ENCODE peak calls at places on chromosomes 16 and 17, in four cellular contexts. I is lower lobe of right lung, Q is mucosa of descending colon, S is H1. U is an unnamed sample.
A peak's percentile ranks its signal among the peaks of the same experiment; 100 is the strongest.

GRCh38 chr17:41645371-41646063 is 21.1 kb upstream of the KRT17 start:
- DNase-seq in I (no peak), Q (no peak), S (no peak), U (peak; percentile 69)

GRCh38 chr16:30990105-30990504 is 5.1 kb downstream of the HSD3B7 start:
- DNase-seq in I (no peak), Q (no peak), S (no peak), U (no peak)

GRCh38 chr16:73339821-73340220 is 291.9 kb upstream of the ZFHX3 start:
- DNase-seq in I (no peak), Q (peak; percentile 6), S (no peak), U (no peak)

GRCh38 chr17:2980211-2980903 is 83.0 kb downstream of the OR1D5 start:
- DNase-seq in I (no peak), Q (no peak), S (no peak), U (no peak)

GRCh38 chr16:12348733-12349704 is 372.5 kb downstream of the SNX29 start:
- DNase-seq in I (no peak), Q (no peak), S (no peak), U (no peak)

GRCh38 chr16:12504312-12504711 is 299.4 kb downstream of the CPPED1 start:
- DNase-seq in I (no peak), Q (no peak), S (no peak), U (no peak)

GRCh38 chr17:30957741-30958140 is 13.1 kb upstream of the RNF135 start:
- DNase-seq in I (no peak), Q (no peak), S (no peak), U (no peak)

GRCh38 chr16:85376292-85377095 is 236.6 kb upstream of the GSE1 start:
- DNase-seq in I (no peak), Q (peak; percentile 70), S (no peak), U (no peak)

GRCh38 chr17:4738136-4739121 is 1.2 kb upstream of the ZMYND15 start:
- DNase-seq in I (peak; percentile 64), Q (peak; percentile 59), S (no peak), U (peak; percentile 85)

GRCh38 chr16:70676571-70677498 is 9.0 kb downstream of the MTSS2 start:
- DNase-seq in I (no peak), Q (no peak), S (no peak), U (no peak)
- H3K36me3 ChIP-seq in I (peaks cover 85% of the 10 kb centered on the region), Q (no peaks in the 10 kb centered on the region), S (no peaks in the 10 kb centered on the region), U (peaks cover 7% of the 10 kb centered on the region)

DNA sequence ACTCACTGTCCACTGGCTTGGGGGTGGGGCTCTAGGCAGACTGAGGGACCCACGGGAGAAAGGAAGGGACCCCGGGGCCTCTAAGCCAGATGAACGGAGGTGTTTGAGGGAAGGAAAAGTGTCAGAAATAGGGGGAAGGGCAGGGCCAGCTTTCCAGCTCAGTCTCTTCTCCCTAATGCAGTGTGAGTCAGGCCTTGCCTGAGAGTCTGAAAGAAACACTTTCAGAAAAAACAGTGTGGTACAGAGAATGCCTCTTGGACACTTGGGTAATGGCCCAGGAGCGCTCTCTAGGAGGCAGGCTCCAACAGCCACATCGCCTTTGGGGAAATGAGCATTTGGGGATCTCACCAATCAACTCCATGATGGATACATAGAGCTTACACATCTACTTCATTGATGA is 46.9 kb downstream of the NDEL1 start:
- DNase-seq in I (no peak), Q (no peak), S (no peak), U (no peak)
- H3K36me3 ChIP-seq in I (peaks cover 80% of the 10 kb centered on the region), Q (no peaks in the 10 kb centered on the region), S (peaks cover 79% of the 10 kb centered on the region), U (no peaks in the 10 kb centered on the region)

GRCh38 chr16:72073831-72074230 is 10.8 kb downstream of the HPR start:
- DNase-seq in I (no peak), Q (no peak), S (no peak), U (no peak)
- H3K36me3 ChIP-seq in I (peaks cover 3% of the 10 kb centered on the region), Q (no peaks in the 10 kb centered on the region), S (no peaks in the 10 kb centered on the region), U (no peaks in the 10 kb centered on the region)

GRCh38 chr16:23500212-23500865 is 10.0 kb downstream of the GGA2 start:
- DNase-seq in I (peak; percentile 58), Q (peak; percentile 74), S (no peak), U (no peak)
- H3K36me3 ChIP-seq in I (peaks cover 12% of the 10 kb centered on the region), Q (no peaks in the 10 kb centered on the region), S (peaks cover 6% of the 10 kb centered on the region), U (no peaks in the 10 kb centered on the region)

DNA sequence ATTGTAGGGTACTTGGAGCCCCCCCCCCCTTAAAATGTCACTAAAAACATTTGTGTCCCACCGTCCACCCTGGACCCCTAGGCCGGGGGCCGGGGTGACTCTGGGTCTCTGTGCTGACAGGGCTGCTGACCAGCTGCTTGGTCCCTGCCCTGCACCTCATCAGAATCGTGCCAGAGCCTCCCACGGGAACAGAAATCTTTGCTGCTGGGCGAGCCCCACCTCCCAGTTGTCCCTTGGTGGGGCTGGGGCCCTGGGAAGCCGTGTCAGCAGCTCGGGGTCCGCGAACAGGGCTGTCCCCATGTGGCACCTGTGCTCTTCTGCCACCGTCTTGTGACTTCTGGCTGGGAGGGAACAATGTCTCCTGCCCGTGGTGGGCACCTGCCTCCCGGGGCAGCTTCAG is 18.5 kb downstream of the KCTD5 start:
- DNase-seq in I (no peak), Q (no peak), S (no peak), U (no peak)
- H3K36me3 ChIP-seq in I (peaks cover 90% of the 10 kb centered on the region), Q (peaks cover 7% of the 10 kb centered on the region), S (peaks cover 2% of the 10 kb centered on the region), U (no peaks in the 10 kb centered on the region)

GRCh38 chr17:34567665-34568064 is 11.7 kb upstream of the TMEM132E start:
- DNase-seq in I (no peak), Q (no peak), S (no peak), U (no peak)
- H3K36me3 ChIP-seq in I (no peaks in the 10 kb centered on the region), Q (no peaks in the 10 kb centered on the region), S (no peaks in the 10 kb centered on the region), U (no peaks in the 10 kb centered on the region)

DNA sequence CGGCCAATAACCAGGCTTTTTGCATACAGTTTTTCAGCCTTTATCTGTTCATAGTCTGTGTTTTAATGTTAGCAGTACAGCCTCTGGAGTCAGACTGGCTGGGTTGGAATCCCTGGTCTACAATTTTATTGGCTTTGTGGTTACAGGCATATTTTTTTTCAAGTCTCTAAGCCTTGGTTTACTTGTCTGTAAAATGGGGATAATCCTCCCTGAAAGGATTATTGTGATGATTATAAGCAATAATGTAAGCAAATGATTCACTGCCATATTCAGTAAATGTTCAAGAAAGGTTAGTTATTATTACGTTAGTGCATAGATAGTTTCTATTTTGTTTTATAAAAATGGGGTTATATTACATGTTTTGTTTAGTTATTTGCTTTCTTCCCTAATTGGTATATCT is 15.7 kb downstream of the COX10 start:
- DNase-seq in I (no peak), Q (no peak), S (no peak), U (no peak)
- H3K36me3 ChIP-seq in I (no peaks in the 10 kb centered on the region), Q (no peaks in the 10 kb centered on the region), S (no peaks in the 10 kb centered on the region), U (no peaks in the 10 kb centered on the region)

DNA sequence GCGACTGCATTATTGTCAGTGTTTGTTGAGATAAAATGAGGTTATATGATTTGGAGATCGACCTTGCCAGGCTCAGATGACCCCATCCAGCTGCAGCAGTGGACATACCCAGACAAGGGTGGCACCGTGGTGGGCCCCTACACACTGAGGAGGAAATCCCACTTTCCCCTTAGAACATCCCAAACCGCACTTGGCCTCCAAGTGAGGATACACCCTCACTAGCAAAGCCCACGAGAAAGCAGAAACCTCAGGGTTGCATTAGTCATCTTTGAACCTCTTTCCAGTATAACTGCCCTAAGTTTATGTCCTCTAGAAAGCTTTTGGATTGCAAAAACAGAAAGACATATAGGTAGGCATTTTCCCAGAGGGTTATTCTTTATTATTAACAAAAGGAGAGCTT is 101.5 kb downstream of the CLEC16A start:
- DNase-seq in I (no peak), Q (no peak), S (no peak), U (no peak)
- H3K36me3 ChIP-seq in I (peaks cover 62% of the 10 kb centered on the region), Q (peaks cover 7% of the 10 kb centered on the region), S (peaks cover 4% of the 10 kb centered on the region), U (peaks cover 5% of the 10 kb centered on the region)